ENCODE peak calls at places on chromosomes 13 and 19, in four cellular contexts. R is H9, F is mesendoderm, Y is H1. J is an unnamed sample.

GRCh38 chr19:16585808-16586476 is 13.7 kb upstream of the SLC35E1 start:
- DNase-seq in R (no peak), F (no peak), Y (no peak), J (peak; percentile 19)

GRCh38 chr19:40599331-40600085 is 1.7 kb upstream of the LTBP4 start:
- DNase-seq in R (peak; percentile 48), F (no peak), Y (no peak), J (no peak)

GRCh38 chr13:95254341-95254740 is 46.9 kb downstream of the ABCC4 start:
- DNase-seq in R (no peak), F (peak; percentile 19), Y (no peak), J (peak; percentile 39)

GRCh38 chr19:3494051-3494450 is 6.4 kb downstream of the DOHH start:
- DNase-seq in R (peak; percentile 88), F (peak; percentile 59), Y (peak; percentile 88), J (no peak)

GRCh38 chr19:54739587-54740497 is 1.5 kb downstream of the KIR2DL3 start:
- DNase-seq in R (no peak), F (no peak), Y (no peak), J (no peak)

GRCh38 chr13:75194717-75195116 is 287.3 kb downstream of the TBC1D4 start:
- DNase-seq in R (no peak), F (no peak), Y (no peak), J (no peak)

GRCh38 chr19:3683405-3683865 is 16.8 kb downstream of the PIP5K1C start:
- DNase-seq in R (peak; percentile 92), F (peak; percentile 98), Y (no peak), J (no peak)

GRCh38 chr13:54241719-54242118 is 1213.1 kb downstream of the OLFM4 start:
- DNase-seq in R (no peak), F (no peak), Y (no peak), J (no peak)

GRCh38 chr19:18780631-18781030 is 10.5 kb downstream of the COMP start:
- DNase-seq in R (no peak), F (no peak), Y (no peak), J (no peak)

GRCh38 chr13:42497798-42498197 is 76.2 kb upstream of the TNFSF11 start:
- DNase-seq in R (no peak), F (no peak), Y (no peak), J (peak; percentile 40)

GRCh38 chr19:35155981-35156672 is 1.6 kb downstream of the FXYD5 start:
- DNase-seq in R (no peak), F (no peak), Y (no peak), J (no peak)

GRCh38 chr19:53463263-53463662 is 4.3 kb upstream of the ZNF813 start:
- DNase-seq in R (peak; percentile 95), F (peak; percentile 94), Y (peak; percentile 91), J (peak; percentile 6)

GRCh38 chr13:114100446-114101320 is 31.7 kb downstream of the RASA3 start:
- DNase-seq in R (no peak), F (no peak), Y (no peak), J (no peak)

GRCh38 chr19:46726551-46726950 is 9.6 kb upstream of the PRKD2 start:
- DNase-seq in R (no peak), F (no peak), Y (no peak), J (no peak)

GRCh38 chr19:11405846-11406643 is 13.1 kb downstream of the RGL3 start:
- DNase-seq in R (peak; percentile 79), F (peak; percentile 62), Y (peak; percentile 87), J (no peak)

GRCh38 chr19:5334366-5334739 is 6.3 kb downstream of the PTPRS start:
- DNase-seq in R (no peak), F (no peak), Y (no peak), J (no peak)

GRCh38 chr13:46687810-46688209 is 109.2 kb downstream of the ESD start:
- DNase-seq in R (peak; percentile 75), F (peak; percentile 96), Y (no peak), J (peak; percentile 46)

GRCh38 chr13:49585220-49586157 is at the start of gene RCBTB1:
- DNase-seq in R (peak; percentile 79), F (peak; percentile 81), Y (peak; percentile 82), J (peak; percentile 45)

GRCh38 chr13:107379398-107380155 is 811.6 kb upstream of the ARGLU1 start:
- DNase-seq in R (no peak), F (no peak), Y (no peak), J (no peak)

GRCh38 chr19:6216996-6217751 is 62.6 kb downstream of the MLLT1 start:
- DNase-seq in R (no peak), F (peak; percentile 98), Y (no peak), J (peak; percentile 13)

GRCh38 chr19:16366433-16367268 is 42.0 kb downstream of the KLF2 start:
- DNase-seq in R (no peak), F (no peak), Y (no peak), J (no peak)

GRCh38 chr13:25114220-25114619 is 18.3 kb downstream of the PABPC3 start:
- DNase-seq in R (peak; percentile 87), F (peak; percentile 90), Y (peak; percentile 87), J (peak; percentile 69)

DNA sequence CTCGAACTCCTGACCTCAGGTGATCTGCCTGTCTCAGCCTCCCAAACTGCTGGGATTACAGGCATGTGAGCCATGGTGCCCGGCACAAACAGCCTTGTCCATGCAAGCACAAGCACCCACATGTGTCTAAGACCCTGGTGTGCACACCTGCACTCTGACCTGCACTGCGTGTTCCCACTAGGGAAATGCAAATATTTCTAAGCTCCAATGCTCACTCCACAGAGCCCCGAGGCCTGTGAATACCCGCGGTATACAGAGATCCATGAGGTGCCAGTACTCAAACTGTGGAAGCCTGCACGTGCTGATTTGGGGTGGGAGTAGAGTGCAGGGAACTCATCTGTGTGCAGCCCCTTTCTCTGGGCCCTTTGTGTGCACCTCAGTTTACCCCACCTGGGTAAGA is 14.7 kb downstream of the GADD45B start:
- DNase-seq in R (no peak), F (no peak), Y (no peak), J (no peak)
- H3K56ac ChIP-seq in R (no peak overlapping the region), F (no peak overlapping the region), Y (no peak overlapping the region), J (no peak overlapping the region)

GRCh38 chr13:110129539-110130186 is 177.3 kb downstream of the COL4A1 start:
- DNase-seq in R (no peak), F (no peak), Y (no peak), J (no peak)

GRCh38 chr13:110129076-110129475 is 177.9 kb downstream of the COL4A1 start:
- DNase-seq in R (no peak), F (no peak), Y (no peak), J (no peak)

GRCh38 chr13:110128546-110128945 is 178.4 kb downstream of the COL4A1 start:
- DNase-seq in R (no peak), F (no peak), Y (no peak), J (no peak)

GRCh38 chr13:110126391-110126961 is 180.5 kb downstream of the COL4A1 start:
- DNase-seq in R (peak; percentile 69), F (peak; percentile 85), Y (no peak), J (peak; percentile 98)

DNA sequence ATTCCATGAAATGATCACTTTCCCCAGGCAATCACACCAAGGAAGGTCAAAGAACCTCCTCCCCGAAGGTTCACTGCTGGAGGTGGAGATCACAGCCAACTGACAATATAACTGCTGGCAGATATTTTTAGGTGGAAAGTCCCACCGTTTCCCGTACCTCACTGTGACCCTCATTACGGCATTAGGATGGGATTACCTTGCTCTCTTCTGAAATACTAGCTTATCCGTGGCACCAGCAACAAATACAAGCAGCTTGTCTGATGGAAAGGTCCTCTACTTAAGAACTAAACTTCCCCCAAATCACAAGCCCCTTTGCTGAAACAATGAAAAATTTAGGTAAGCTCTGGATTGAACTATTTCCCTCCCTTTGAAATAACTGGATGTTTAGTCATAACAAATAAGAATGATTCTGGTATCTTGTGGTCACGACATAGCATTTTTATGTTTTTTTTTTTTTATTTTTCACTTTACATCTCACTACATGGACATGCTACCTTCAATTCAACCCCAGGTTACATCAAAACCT is 178.9 kb downstream of the COL4A1 start:
- DNase-seq in R (no peak), F (no peak), Y (no peak), J (peak; percentile 49)
- H3K56ac ChIP-seq in R (no peak overlapping the region), F (no peak overlapping the region), Y (no peak overlapping the region), J (peak overlapping the region; percentile 10)

DNA sequence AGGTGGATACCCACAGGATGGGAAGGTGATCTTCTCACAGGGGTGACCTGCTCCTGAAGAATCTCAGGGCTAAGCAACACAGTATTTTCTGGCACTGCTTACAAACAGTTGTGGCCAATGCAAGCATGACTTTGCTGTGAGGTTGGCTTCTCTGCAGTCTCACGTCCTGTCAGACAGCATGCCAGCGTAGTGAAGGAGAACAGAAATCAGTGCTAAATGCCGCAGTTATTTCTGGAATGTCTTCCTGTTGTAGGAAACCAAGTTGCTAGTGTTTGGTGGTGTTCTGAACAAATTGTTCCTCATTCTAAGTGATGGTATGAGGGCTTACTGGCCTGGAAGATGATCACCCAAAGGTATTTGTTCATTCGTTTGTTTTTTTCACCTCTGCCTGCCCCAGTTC is 320.1 kb downstream of the MTUS2 start:
- DNase-seq in R (no peak), F (peak; percentile 60), Y (no peak), J (no peak)
- H3K56ac ChIP-seq in R (no peak overlapping the region), F (no peak overlapping the region), Y (no peak overlapping the region), J (no peak overlapping the region)

GRCh38 chr13:43838909-43839308 is 40.6 kb downstream of the CCDC122 start:
- DNase-seq in R (no peak), F (no peak), Y (no peak), J (peak; percentile 54)
- H3K56ac ChIP-seq in R (no peak overlapping the region), F (no peak overlapping the region), Y (no peak overlapping the region), J (no peak overlapping the region)